ENCODE peak calls at places on chromosomes 4 and X, in four cellular contexts. S, G, J and R are unnamed samples.

GRCh38 chr4:67674098-67674497 is 26.9 kb downstream of the UBA6 start:
- DNase-seq in S (peak), J (no peak), G (no peak), R (no peak)

GRCh38 chrX:20487227-20487626 is 220.5 kb upstream of the RPS6KA3 start:
- DNase-seq in J (no peak), G (no peak), S (peak), R (no peak)

GRCh38 chrX:154321624-154322023 is 26.0 kb downstream of the TKTL1 start:
- DNase-seq in S (peak), J (no peak), G (no peak), R (no peak)

GRCh38 chr4:181860157-181860556 is 383.0 kb upstream of the TENM3 start:
- DNase-seq in S (peak), J (no peak), G (no peak), R (no peak)

GRCh38 chr4:89222171-89222570 is 85.4 kb downstream of the GPRIN3 start:
- DNase-seq in S (no peak), J (no peak), G (no peak), R (no peak)

GRCh38 chr4:120053916-120054315 is 12.7 kb downstream of the MAD2L1 start:
- DNase-seq in G (no peak), J (peak), S (no peak), R (no peak)

GRCh38 chr4:84379881-84380618 is 119.0 kb downstream of the NKX6-1 start:
- DNase-seq in J (no peak), G (no peak), S (peak), R (no peak)

GRCh38 chr4:106062452-106062875 is 167.2 kb downstream of the NPNT start:
- DNase-seq in G (no peak), S (peak), J (no peak), R (no peak)

GRCh38 chrX:39957816-39958561 is 139.8 kb downstream of the BCOR start:
- DNase-seq in S (peak), G (no peak), J (no peak), R (no peak)

GRCh38 chrX:149720021-149720689 is 8.3 kb downstream of the MAGEA11 start:
- DNase-seq in J (no peak), S (no peak), G (no peak), R (no peak)

GRCh38 chr4:141179474-141180026 is 41.1 kb upstream of the ZNF330 start:
- DNase-seq in J (no peak), G (no peak), S (no peak), R (no peak)

GRCh38 chr4:186272699-186273370 is 6.8 kb downstream of the F11 start:
- DNase-seq in J (no peak), S (no peak), G (no peak), R (no peak)

GRCh38 chrX:27086221-27086620 is 376.9 kb downstream of the PPP4R3C start:
- DNase-seq in G (no peak), S (no peak), J (no peak), R (no peak)

GRCh38 chrX:119512145-119512800 is 44.0 kb downstream of the SLC25A5 start:
- DNase-seq in S (peak), G (no peak), J (peak), R (no peak)

GRCh38 chrX:151641564-151641963 is 53.7 kb upstream of the PRRG3 start:
- DNase-seq in S (no peak), J (no peak), G (no peak), R (no peak)

GRCh38 chrX:45710081-45710801 is 509.6 kb upstream of the DIPK2B start:
- DNase-seq in J (no peak), S (peak), G (no peak), R (peak)